ENCODE peak calls at places on chromosomes 11 and 22, in four cellular contexts. V, T, K and X are unnamed samples.

GRCh38 chr22:17057959-17058814 is 26.6 kb upstream of the IL17RA start:
- DNase-seq in K (peak; percentile 72), T (peak; percentile 77), V (peak; percentile 56), X (no peak)

GRCh38 chr22:26756675-26757293 is 99.4 kb downstream of the MIAT start:
- DNase-seq in K (peak; percentile 67), V (peak; percentile 66), T (peak; percentile 51), X (peak; percentile 69)

GRCh38 chr11:9142732-9143131 is 51.3 kb upstream of the SCUBE2 start:
- DNase-seq in T (no peak), V (no peak), K (no peak), X (no peak)

GRCh38 chr11:9861860-9862725 is 198.2 kb downstream of the SWAP70 start:
- DNase-seq in T (peak; percentile 82), V (no peak), K (peak; percentile 44), X (no peak)

GRCh38 chr11:131302831-131303230 is 67.6 kb upstream of the NTM start:
- DNase-seq in V (no peak), T (no peak), K (no peak), X (no peak)

GRCh38 chr11:3186166-3186953 is 21.2 kb upstream of the OSBPL5 start:
- DNase-seq in K (no peak), V (no peak), T (no peak), X (no peak)

GRCh38 chr22:19800761-19801244 is 40.2 kb downstream of the TBX1 start:
- DNase-seq in V (peak; percentile 41), K (no peak), T (peak; percentile 49), X (no peak)

GRCh38 chr22:17773606-17774205 is 563 bp downstream of the BID start:
- DNase-seq in K (peak; percentile 67), V (peak; percentile 65), T (peak; percentile 67), X (peak; percentile 60)

GRCh38 chr22:19691721-19692341 is 22.5 kb upstream of the SEPTIN5 start:
- DNase-seq in K (no peak), V (no peak), T (peak; percentile 53), X (peak; percentile 80)

GRCh38 chr11:94595061-94595460 is 27.9 kb downstream of the PIWIL4 start:
- DNase-seq in T (no peak), V (no peak), K (no peak), X (no peak)

GRCh38 chr11:4610258-4610935 is 2.4 kb upstream of the TRIM68 start:
- DNase-seq in V (no peak), K (no peak), T (no peak), X (no peak)

GRCh38 chr11:67160872-67161783 is 42.1 kb downstream of the KDM2A start:
- DNase-seq in V (no peak), K (no peak), T (peak; percentile 23), X (no peak)

GRCh38 chr22:20495861-20496681 is 476 bp upstream of the KLHL22 start:
- DNase-seq in K (peak; percentile 89), T (peak; percentile 95), V (peak; percentile 94), X (peak; percentile 95)

GRCh38 chr11:133842730-133843129 is 2.6 kb downstream of the SPATA19 start:
- DNase-seq in V (no peak), K (no peak), T (no peak), X (no peak)

GRCh38 chr22:18110194-18110943 is at the start of gene TUBA8:
- DNase-seq in T (peak; percentile 49), V (no peak), K (peak; percentile 30), X (no peak)

GRCh38 chr11:129871914-129872313 is 23.5 kb downstream of the NFRKB start:
- DNase-seq in T (no peak), V (no peak), K (no peak), X (no peak)

GRCh38 chr11:43638717-43639116 is 41.8 kb upstream of the HSD17B12 start:
- DNase-seq in T (no peak), V (no peak), K (no peak), X (no peak)

GRCh38 chr11:32079511-32079910 is 11.4 kb upstream of the RCN1 start:
- DNase-seq in T (no peak), K (no peak), V (no peak), X (no peak)

GRCh38 chr11:88418508-88418907 is 81.0 kb upstream of the CTSC start:
- DNase-seq in V (peak; percentile 76), K (no peak), T (no peak), X (no peak)

GRCh38 chr11:119099707-119100106 is 1.9 kb downstream of the DPAGT1 start:
- DNase-seq in V (no peak), K (no peak), T (no peak), X (no peak)
- H3K4me1 ChIP-seq in V (peaks cover 34% of the 10 kb centered on the region), K (peaks cover 9% of the 10 kb centered on the region), T (peaks cover 19% of the 10 kb centered on the region), X (no peaks in the 10 kb centered on the region)

GRCh38 chr22:45302047-45302446 is 7.7 kb upstream of the FAM118A start:
- DNase-seq in K (no peak), V (no peak), T (no peak), X (no peak)

GRCh38 chr22:45305456-45306065 is 4.2 kb upstream of the FAM118A start:
- DNase-seq in V (no peak), T (peak; percentile 80), K (no peak), X (no peak)

GRCh38 chr22:45306139-45306538 is 3.6 kb upstream of the FAM118A start:
- DNase-seq in V (no peak), K (no peak), T (no peak), X (no peak)

GRCh38 chr22:45302751-45303150 is 7.0 kb upstream of the FAM118A start:
- DNase-seq in T (no peak), V (no peak), K (no peak), X (no peak)

DNA sequence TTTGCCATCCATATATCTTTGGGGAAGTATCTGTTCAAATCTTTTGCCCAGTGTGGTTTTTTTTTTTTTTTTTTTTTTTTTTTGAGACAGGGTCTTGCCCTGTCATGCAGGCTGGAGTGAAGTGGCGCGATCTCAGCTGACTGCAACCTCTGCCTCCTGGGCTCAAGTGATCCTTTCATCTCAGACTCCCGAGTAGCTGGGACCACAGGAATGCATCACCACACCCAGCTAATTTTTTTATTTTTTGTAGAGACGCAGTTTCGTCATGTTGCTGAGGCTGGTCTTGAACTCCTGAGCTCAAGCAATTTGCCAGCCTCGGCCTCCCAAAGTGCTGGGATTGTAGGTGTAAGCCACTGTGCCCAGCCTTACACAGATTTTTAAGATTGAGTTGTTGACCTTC is 4.8 kb upstream of the FAM118A start:
- DNase-seq in K (no peak), T (no peak), V (no peak), X (no peak)
- H3K4me1 ChIP-seq in K (peaks cover 9% of the 10 kb centered on the region), T (peaks cover 41% of the 10 kb centered on the region), V (peaks cover 6% of the 10 kb centered on the region), X (no peaks in the 10 kb centered on the region)

DNA sequence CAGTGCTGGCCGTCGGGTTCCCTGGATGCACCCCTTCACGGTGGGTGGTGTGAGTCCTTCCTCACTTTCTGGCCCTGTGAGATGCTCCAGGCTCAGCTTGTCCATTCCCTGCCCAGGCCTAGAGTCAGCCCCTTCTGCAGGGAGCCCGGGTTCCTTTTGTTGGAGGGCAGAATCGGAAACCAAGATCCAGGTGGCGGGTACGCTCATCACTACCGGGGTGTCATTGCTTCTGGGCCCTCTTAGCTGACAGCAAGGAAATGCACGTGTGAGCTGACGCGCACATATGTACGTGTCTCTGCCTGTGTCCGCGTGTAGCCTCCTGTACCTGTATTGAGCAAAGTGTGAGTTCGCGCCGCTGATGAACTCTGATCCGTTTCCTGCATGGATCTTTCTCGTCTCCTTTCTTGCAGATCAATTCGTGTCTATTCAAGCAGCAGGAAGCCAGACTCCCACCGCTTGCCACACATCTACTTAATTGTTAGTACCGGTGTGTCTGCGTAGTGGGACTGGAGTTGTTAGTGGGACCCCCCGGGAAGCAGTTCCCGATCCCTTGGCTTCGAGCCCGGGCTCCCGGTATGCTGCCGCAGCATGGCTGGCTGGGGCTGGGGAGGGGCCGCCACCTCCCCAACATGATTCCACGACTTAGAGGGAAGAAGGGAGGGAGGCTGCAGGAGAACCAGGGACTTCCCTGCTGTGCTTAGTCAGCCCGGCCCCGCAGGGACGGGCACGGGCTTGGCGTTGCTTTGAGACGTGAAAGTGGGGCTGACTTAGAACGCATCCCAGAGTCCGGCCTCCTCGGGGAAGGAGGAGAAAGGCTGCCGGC is 35.9 kb upstream of the GRAMD4 start:
- DNase-seq in K (no peak), V (peak; percentile 43), T (no peak), X (peak; percentile 30)
- H3K4me1 ChIP-seq in K (peaks cover 29% of the 10 kb centered on the region), V (peaks cover 77% of the 10 kb centered on the region), T (peaks cover 14% of the 10 kb centered on the region), X (no peaks in the 10 kb centered on the region)

DNA sequence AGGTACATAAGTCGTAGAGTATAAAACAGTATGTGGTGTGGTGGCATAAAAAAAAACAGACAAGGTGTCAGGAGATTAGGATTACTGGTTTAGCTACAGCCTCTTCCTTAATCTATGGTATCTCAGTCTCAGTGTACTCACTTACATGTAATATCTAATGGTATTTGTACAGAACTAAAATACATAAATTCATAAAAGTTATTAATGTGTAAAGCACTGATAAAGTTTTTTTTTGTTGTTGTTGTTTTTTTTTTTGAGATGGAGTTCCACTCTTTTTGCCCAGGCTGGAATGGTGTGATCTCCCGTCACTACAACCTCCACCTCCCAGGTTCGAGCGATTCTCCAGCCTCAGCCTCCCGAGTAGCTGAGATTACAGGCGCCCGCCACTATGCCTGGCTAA is 2.9 kb downstream of the PTS start:
- DNase-seq in T (no peak), K (no peak), V (no peak), X (no peak)
- H3K4me1 ChIP-seq in T (peaks cover 11% of the 10 kb centered on the region), K (peaks cover 8% of the 10 kb centered on the region), V (peaks cover 11% of the 10 kb centered on the region), X (no peaks in the 10 kb centered on the region)

GRCh38 chr22:46662226-46662625 is 42.0 kb downstream of the GRAMD4 start:
- DNase-seq in K (no peak), V (no peak), T (no peak), X (no peak)

GRCh38 chr22:46661221-46661851 is 41.1 kb downstream of the GRAMD4 start:
- DNase-seq in V (no peak), T (no peak), K (no peak), X (no peak)

GRCh38 chr22:46659791-46660186 is 39.6 kb downstream of the GRAMD4 start:
- DNase-seq in K (no peak), V (no peak), T (no peak), X (no peak)

GRCh38 chr22:46659059-46659790 is 39.0 kb downstream of the GRAMD4 start:
- DNase-seq in V (no peak), K (no peak), T (no peak), X (no peak)

GRCh38 chr22:46660604-46661201 is 40.5 kb downstream of the GRAMD4 start:
- DNase-seq in T (no peak), V (no peak), K (no peak), X (no peak)
- H3K4me1 ChIP-seq in T (no peaks in the 10 kb centered on the region), V (no peaks in the 10 kb centered on the region), K (no peaks in the 10 kb centered on the region), X (no peaks in the 10 kb centered on the region)

DNA sequence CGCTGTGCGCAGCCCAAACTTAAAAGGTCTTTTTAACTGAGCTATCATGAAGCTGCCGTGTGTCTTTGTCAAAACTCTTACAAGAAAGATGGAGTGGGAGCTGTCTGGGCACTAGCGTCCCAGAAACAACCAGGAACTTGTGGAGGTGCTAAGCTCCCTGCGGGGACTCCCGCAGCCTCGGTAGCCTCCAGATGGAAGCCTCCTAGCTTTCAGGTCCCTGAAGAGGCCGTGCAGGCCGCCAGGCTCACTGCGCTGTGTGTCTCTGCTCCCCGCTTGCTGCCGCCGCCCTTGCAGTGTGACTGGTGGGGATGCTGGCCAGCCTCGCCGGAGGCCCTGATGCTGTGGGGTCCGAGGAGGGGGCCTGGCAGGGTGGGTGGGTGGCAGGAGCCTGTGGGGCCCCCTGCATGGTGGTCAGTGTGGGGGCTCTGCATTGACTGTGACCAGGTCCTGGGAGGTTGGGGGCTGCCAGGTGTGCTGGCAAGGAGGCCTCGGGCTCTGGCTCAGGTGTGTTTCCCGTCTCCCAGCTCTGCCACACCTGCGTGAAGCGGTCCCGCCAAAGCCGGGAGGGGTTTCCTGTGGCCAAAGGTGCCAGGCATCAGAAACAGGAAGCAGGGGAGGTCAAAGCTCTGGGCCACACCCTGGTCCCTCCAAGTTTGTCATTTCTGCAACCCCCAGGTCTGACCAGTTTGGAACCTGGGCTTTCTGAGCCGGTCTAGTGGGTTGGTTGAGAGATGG is 1.2 kb downstream of the TRABD start:
- DNase-seq in T (no peak), V (peak; percentile 51), K (no peak), X (no peak)
- H3K4me1 ChIP-seq in T (peaks cover 11% of the 10 kb centered on the region), V (peaks cover 68% of the 10 kb centered on the region), K (peaks cover 16% of the 10 kb centered on the region), X (no peaks in the 10 kb centered on the region)